ENCODE peak calls at places on chromosomes 12 and 14, in six cellular contexts. Q is IMR-90, X is H1, V is mesendoderm, A is mesenchymal stem cell, S is neuronal stem cell. L is an unnamed sample.

GRCh38 chr12:123109319-123109772 is 41.5 kb downstream of the PITPNM2 start:
- DNase-seq in A (no peak), S (no peak), V (no peak), X (no peak), Q (no peak), L (no peak)

GRCh38 chr12:30970559-30971202 is 44.1 kb downstream of the TSPAN11 start:
- DNase-seq in S (no peak), Q (no peak), X (no peak), V (peak; percentile 30), A (no peak), L (no peak)

GRCh38 chr14:95993768-95994592 is 45.2 kb upstream of the C14orf132 start:
- DNase-seq in V (peak; percentile 77), S (peak; percentile 73), X (peak; percentile 60), A (peak; percentile 58), Q (peak; percentile 53), L (peak; percentile 72)

GRCh38 chr14:36258241-36258640 is 62.2 kb downstream of the MBIP start:
- DNase-seq in S (no peak), X (no peak), A (no peak), Q (no peak), V (no peak), L (no peak)

GRCh38 chr12:63802012-63802608 is 22.4 kb downstream of the RXYLT1 start:
- DNase-seq in X (no peak), Q (peak; percentile 25), A (peak; percentile 28), S (no peak), V (peak; percentile 24), L (no peak)

GRCh38 chr14:61388173-61388975 is 67.0 kb downstream of the PRKCH start:
- DNase-seq in V (peak; percentile 8), S (no peak), A (peak; percentile 15), X (no peak), Q (no peak), L (no peak)

GRCh38 chr12:55935742-55936151 is 4.8 kb downstream of the DGKA start:
- DNase-seq in X (no peak), A (no peak), V (no peak), S (no peak), Q (no peak), L (peak; percentile 44)

GRCh38 chr14:93128785-93129459 is 13.2 kb upstream of the ITPK1 start:
- DNase-seq in Q (no peak), S (no peak), V (no peak), X (no peak), A (no peak), L (no peak)

GRCh38 chr12:66931091-66931490 is 252.2 kb upstream of the GRIP1 start:
- DNase-seq in V (no peak), A (no peak), X (no peak), Q (no peak), S (no peak), L (no peak)

GRCh38 chr12:4700621-4701026 is 19.6 kb upstream of the GALNT8 start:
- DNase-seq in A (no peak), X (no peak), V (no peak), Q (peak; percentile 63), S (peak; percentile 18), L (peak; percentile 55)

GRCh38 chr12:30420561-30420960 is 275.1 kb downstream of the IPO8 start:
- DNase-seq in X (no peak), A (no peak), S (no peak), Q (peak; percentile 1), V (no peak), L (no peak)

GRCh38 chr14:68748691-68749090 is 44.2 kb downstream of the ZFP36L1 start:
- DNase-seq in X (no peak), S (no peak), V (peak; percentile 60), A (no peak), Q (no peak), L (no peak)

GRCh38 chr14:94598816-94599655 is 13.2 kb upstream of the SERPINA3 start:
- DNase-seq in Q (peak; percentile 97), S (no peak), V (peak; percentile 76), A (peak; percentile 69), X (no peak), L (peak; percentile 38)

GRCh38 chr14:21768875-21769257 is 95.2 kb upstream of the OR4E1 start:
- DNase-seq in X (no peak), V (no peak), A (no peak), S (no peak), Q (no peak), L (no peak)

GRCh38 chr14:95061317-95062093 is 95.8 kb downstream of the DICER1 start:
- DNase-seq in A (peak; percentile 17), Q (peak; percentile 10), X (no peak), S (no peak), V (no peak), L (no peak)

GRCh38 chr12:32454866-32455265 is 55.5 kb downstream of the FGD4 start:
- DNase-seq in V (peak; percentile 69), X (peak; percentile 46), A (peak; percentile 9), S (peak; percentile 76), Q (no peak), L (peak; percentile 58)

GRCh38 chr12:90940872-90941499 is 14.0 kb downstream of the CCER1 start:
- DNase-seq in Q (peak; percentile 76), X (no peak), S (peak; percentile 24), A (peak; percentile 73), V (peak; percentile 49), L (no peak)

GRCh38 chr12:54949041-54949721 is 35.4 kb downstream of the TESPA1 start:
- DNase-seq in S (no peak), X (no peak), A (no peak), V (no peak), Q (no peak), L (no peak)

GRCh38 chr14:93160353-93160801 is 24.3 kb downstream of the MOAP1 start:
- DNase-seq in Q (no peak), S (no peak), X (no peak), V (peak; percentile 66), A (no peak), L (peak; percentile 54)

GRCh38 chr14:83874662-83875061 is 1655.3 kb upstream of the FLRT2 start:
- DNase-seq in V (no peak), X (no peak), Q (peak; percentile 80), S (no peak), A (peak; percentile 77), L (no peak)

GRCh38 chr14:104091061-104091926 is 5.8 kb downstream of the ASPG start:
- DNase-seq in S (no peak), V (no peak), A (no peak), Q (no peak), X (no peak), L (no peak)

GRCh38 chr12:103924761-103925641 is 5.2 kb upstream of the HSP90B1 start:
- DNase-seq in V (peak; percentile 47), A (peak; percentile 75), S (no peak), Q (peak; percentile 88), X (no peak), L (no peak)

GRCh38 chr12:127723236-127723635 is 543.7 kb upstream of the TMEM132C start:
- DNase-seq in V (peak; percentile 8), X (no peak), Q (no peak), A (no peak), S (no peak), L (no peak)

GRCh38 chr12:95653761-95654546 is 102.7 kb upstream of the USP44 start:
- DNase-seq in A (peak; percentile 84), X (no peak), V (no peak), S (peak; percentile 43), Q (peak; percentile 96), L (no peak)

GRCh38 chr14:31449971-31450610 is 7.2 kb downstream of the DTD2 start:
- DNase-seq in Q (peak; percentile 41), S (no peak), V (peak; percentile 27), A (peak; percentile 48), X (no peak), L (no peak)

GRCh38 chr12:68451261-68452091 is 119.3 kb upstream of the MDM1 start:
- DNase-seq in A (peak; percentile 89), Q (peak; percentile 89), S (no peak), V (peak; percentile 80), X (no peak), L (no peak)

GRCh38 chr12:68449196-68449595 is 117.0 kb upstream of the MDM1 start:
- DNase-seq in X (no peak), A (no peak), S (no peak), V (no peak), Q (no peak), L (no peak)

GRCh38 chr12:68453876-68454275 is 121.7 kb upstream of the MDM1 start:
- DNase-seq in A (no peak), V (no peak), S (no peak), X (no peak), Q (no peak), L (no peak)

GRCh38 chr12:68453278-68453677 is 121.1 kb upstream of the MDM1 start:
- DNase-seq in Q (no peak), X (no peak), S (no peak), A (no peak), V (no peak), L (no peak)

DNA sequence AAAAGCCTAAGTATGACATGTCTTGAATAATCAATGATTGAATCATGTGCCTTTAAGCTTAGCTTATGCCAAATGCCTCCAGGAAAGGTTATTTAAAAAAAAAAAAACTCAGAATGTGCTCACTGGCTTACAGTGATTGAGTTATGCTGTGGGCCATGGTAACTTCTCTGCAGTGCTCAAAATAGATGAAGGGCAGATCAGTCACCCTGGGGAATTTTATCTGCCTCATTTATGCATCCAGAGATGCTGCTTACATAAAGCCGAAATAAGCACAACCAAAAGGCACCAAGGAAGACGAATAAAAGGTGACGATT is 118.7 kb upstream of the MDM1 start:
- DNase-seq in A (no peak), X (no peak), Q (no peak), S (no peak), V (no peak), L (no peak)
- H2BK15ac ChIP-seq in A (no peak overlapping the region), X (no peak overlapping the region), Q (no peak overlapping the region), S (no peak overlapping the region), V (no peak overlapping the region), L (no peak overlapping the region)

GRCh38 chr12:120439646-120440247 is 1.8 kb downstream of the COX6A1 start:
- DNase-seq in S (peak; percentile 59), A (peak; percentile 67), V (peak; percentile 85), X (no peak), Q (peak; percentile 54), L (peak; percentile 85)

GRCh38 chr12:120432772-120433525 is 5.0 kb upstream of the COX6A1 start:
- DNase-seq in A (no peak), V (no peak), S (no peak), X (no peak), Q (no peak), L (no peak)

GRCh38 chr12:120438495-120439198 is 734 bp downstream of the COX6A1 start:
- DNase-seq in X (no peak), Q (no peak), A (peak; percentile 11), V (no peak), S (no peak), L (no peak)

GRCh38 chr12:120437735-120438494 is at the start of gene COX6A1:
- DNase-seq in V (peak; percentile 100), S (peak; percentile 95), X (peak; percentile 98), Q (peak; percentile 97), A (peak; percentile 98), L (peak; percentile 100)
- H4K8ac ChIP-seq in V (peak within 1 kb of the TSS; percentile 41), S (no peak within 1 kb of the TSS), X (peak within 1 kb of the TSS; percentile 62), Q (peak within 1 kb of the TSS; percentile 98), A (peak within 1 kb of the TSS; percentile 83), L (no peak within 1 kb of the TSS)

DNA sequence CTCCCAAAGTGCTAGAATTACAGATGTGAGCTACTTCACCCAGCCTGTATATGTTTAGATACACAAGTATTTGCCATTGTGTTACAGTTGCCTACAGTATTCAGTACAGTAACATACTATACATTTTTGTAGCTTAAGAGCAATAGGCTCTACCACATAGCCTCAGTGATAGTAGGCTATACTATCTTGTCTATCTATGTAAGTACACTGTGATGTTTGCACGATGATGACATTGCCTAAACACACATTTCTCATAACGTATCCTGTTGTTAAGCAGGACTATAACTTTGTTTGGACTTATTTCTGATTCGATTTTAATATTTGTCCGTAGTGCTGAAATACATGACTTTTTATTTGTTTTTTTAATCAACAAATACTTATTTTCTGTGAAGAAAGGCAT is 129.2 kb downstream of the PCNX1 start:
- DNase-seq in A (no peak), X (no peak), V (no peak), Q (no peak), S (no peak), L (no peak)
- H2BK15ac ChIP-seq in A (no peak overlapping the region), X (no peak overlapping the region), V (no peak overlapping the region), Q (no peak overlapping the region), S (no peak overlapping the region), L (no peak overlapping the region)

GRCh38 chr14:63867926-63868921 is 15.4 kb downstream of the SYNE2 start:
- DNase-seq in X (no peak), A (peak; percentile 57), V (no peak), Q (peak; percentile 23), S (no peak), L (no peak)
- H4K8ac ChIP-seq in X (no peak overlapping the region), A (no peak overlapping the region), V (peak overlapping the region; percentile 13), Q (no peak overlapping the region), S (no peak overlapping the region), L (no peak overlapping the region)